ENCODE peak calls at places on chromosome 13, in ten cellular contexts. I, W, R, E, T, L, C, Z, U and P are unnamed samples.

GRCh38 chr13:41544824-41545707 is 87.7 kb downstream of the RGCC start:
- DNase-seq in Z (no peak), L (no peak), I (no peak), W (no peak), U (peak), C (no peak), T (no peak), R (no peak), E (no peak), P (peak)

GRCh38 chr13:113489549-113490495 is 689 bp downstream of the DCUN1D2 start:
- DNase-seq in U (no peak), W (peak), C (no peak), R (no peak), E (no peak), Z (peak), T (no peak), I (no peak), L (no peak), P (peak)

GRCh38 chr13:42707003-42707402 is 74.4 kb upstream of the FAM216B start:
- DNase-seq in Z (no peak), L (no peak), E (no peak), I (no peak), U (no peak), T (no peak), W (no peak), R (peak), C (no peak), P (no peak)

GRCh38 chr13:102035969-102036368 is 365.9 kb downstream of the FGF14 start:
- DNase-seq in I (no peak), R (no peak), T (no peak), E (no peak), L (no peak), C (no peak), U (peak), Z (no peak), W (no peak), P (no peak)

GRCh38 chr13:40230833-40231266 is 435.6 kb downstream of the FOXO1 start:
- DNase-seq in E (no peak), L (no peak), I (no peak), T (no peak), R (no peak), W (peak), C (no peak), U (no peak), Z (no peak), P (no peak)

GRCh38 chr13:86838411-86839120 is 832.6 kb upstream of the SLITRK5 start:
- DNase-seq in Z (no peak), L (no peak), E (no peak), T (no peak), C (no peak), R (no peak), I (no peak), W (no peak), U (no peak), P (no peak)

GRCh38 chr13:47000166-47000565 is 103.3 kb upstream of the HTR2A start:
- DNase-seq in U (no peak), R (no peak), T (no peak), I (no peak), L (no peak), E (no peak), W (no peak), Z (no peak), C (no peak), P (peak)

GRCh38 chr13:80340643-80341097 is 256 bp downstream of the SPRY2 start:
- DNase-seq in L (peak), C (no peak), E (no peak), W (peak), Z (no peak), I (no peak), R (no peak), U (no peak), T (no peak), P (no peak)

GRCh38 chr13:36925603-36926002 is 5.6 kb upstream of the SMAD9 start:
- DNase-seq in Z (no peak), T (no peak), R (no peak), W (no peak), I (no peak), C (no peak), L (no peak), E (no peak), U (no peak), P (no peak)

GRCh38 chr13:91544723-91545122 is 146.3 kb downstream of the GPC5 start:
- DNase-seq in I (no peak), Z (peak), C (no peak), W (no peak), R (no peak), E (peak), U (no peak), L (no peak), T (no peak), P (no peak)

GRCh38 chr13:75050419-75051066 is 431.4 kb downstream of the TBC1D4 start:
- DNase-seq in C (peak), I (no peak), W (peak), E (no peak), T (no peak), L (no peak), U (peak), R (peak), Z (no peak), P (no peak)

GRCh38 chr13:37870895-37871550 is 1.5 kb upstream of the TRPC4 start:
- DNase-seq in I (no peak), L (no peak), E (peak), R (no peak), C (peak), W (peak), Z (no peak), T (no peak), U (peak), P (peak)

GRCh38 chr13:76992548-76993001 is 694 bp downstream of the CLN5 start:
- DNase-seq in E (peak), U (no peak), C (no peak), R (no peak), Z (peak), L (no peak), W (no peak), I (no peak), T (no peak), P (peak)

GRCh38 chr13:30892966-30893365 is 13.1 kb upstream of the MEDAG start:
- DNase-seq in T (peak), C (no peak), I (no peak), E (peak), U (no peak), W (peak), R (no peak), Z (no peak), L (no peak), P (no peak)

GRCh38 chr13:76286178-76286577 is 600.0 kb downstream of the KCTD12 start:
- DNase-seq in C (no peak), E (no peak), I (no peak), Z (no peak), R (no peak), L (no peak), T (no peak), W (peak), U (no peak), P (no peak)

GRCh38 chr13:100887729-100888151 is 213.1 kb upstream of the TMTC4 start:
- DNase-seq in E (no peak), U (peak), R (peak), W (peak), C (peak), L (no peak), Z (no peak), I (no peak), T (no peak), P (no peak)

GRCh38 chr13:21330126-21330861 is 128.8 kb downstream of the ZDHHC20 start:
- DNase-seq in T (no peak), L (no peak), I (no peak), E (no peak), C (no peak), Z (no peak), R (no peak), W (peak), U (no peak), P (no peak)

GRCh38 chr13:27954406-27954851 is 14.7 kb downstream of the CDX2 start:
- DNase-seq in C (no peak), Z (no peak), R (no peak), L (no peak), W (no peak), T (no peak), U (no peak), E (peak), I (no peak), P (no peak)

GRCh38 chr13:83568019-83568418 is 314.3 kb downstream of the SLITRK1 start:
- DNase-seq in E (no peak), C (no peak), L (no peak), R (no peak), T (no peak), I (no peak), U (no peak), Z (no peak), W (no peak), P (peak)

GRCh38 chr13:113855012-113855921 is 8.6 kb downstream of the GAS6 start:
- DNase-seq in U (no peak), I (peak), E (no peak), L (no peak), W (no peak), T (peak), R (no peak), C (peak), Z (no peak), P (no peak)

GRCh38 chr13:93959796-93960533 is 519.5 kb downstream of the DCT start:
- DNase-seq in R (no peak), W (peak), U (no peak), E (no peak), I (no peak), L (no peak), T (no peak), C (peak), Z (no peak), P (peak)

GRCh38 chr13:100597253-100597652 is 8.7 kb upstream of the GGACT start:
- DNase-seq in T (no peak), I (no peak), L (no peak), Z (no peak), E (no peak), R (no peak), C (no peak), U (no peak), W (peak), P (no peak)

GRCh38 chr13:82305588-82305987 is 1576.7 kb downstream of the SLITRK1 start:
- DNase-seq in R (no peak), Z (no peak), W (no peak), I (no peak), C (no peak), U (no peak), L (no peak), E (no peak), T (no peak), P (no peak)

GRCh38 chr13:85741017-85741416 is 58.2 kb downstream of the SLITRK6 start:
- DNase-seq in W (no peak), Z (no peak), C (no peak), T (no peak), I (no peak), U (no peak), L (no peak), E (no peak), R (peak), P (no peak)

GRCh38 chr13:97067342-97067895 is 73.1 kb upstream of the OXGR1 start:
- DNase-seq in I (no peak), R (no peak), E (no peak), Z (no peak), T (no peak), U (no peak), W (peak), C (no peak), L (no peak), P (no peak)

GRCh38 chr13:65889368-65889767 is 1340.8 kb downstream of the PCDH9 start:
- DNase-seq in E (no peak), I (no peak), R (no peak), Z (no peak), T (no peak), U (no peak), L (no peak), C (no peak), W (no peak), P (no peak)

GRCh38 chr13:50156722-50157121 is 141.5 kb downstream of the KCNRG start:
- DNase-seq in Z (no peak), C (peak), R (no peak), U (no peak), W (peak), E (no peak), I (no peak), L (no peak), T (no peak), P (no peak)

GRCh38 chr13:50156140-50156539 is 140.9 kb downstream of the KCNRG start:
- DNase-seq in R (no peak), E (no peak), U (peak), W (peak), T (no peak), L (no peak), I (no peak), C (peak), Z (no peak), P (peak)

GRCh38 chr13:50159613-50160012 is 144.4 kb downstream of the KCNRG start:
- DNase-seq in U (no peak), Z (no peak), W (no peak), E (no peak), C (no peak), I (no peak), T (no peak), R (no peak), L (no peak), P (no peak)

GRCh38 chr13:50161052-50161451 is 145.8 kb downstream of the KCNRG start:
- DNase-seq in L (no peak), Z (no peak), W (peak), I (no peak), C (peak), T (no peak), E (no peak), U (no peak), R (no peak), P (peak)

GRCh38 chr13:50158385-50159165 is 143.3 kb downstream of the KCNRG start:
- DNase-seq in I (no peak), L (no peak), C (no peak), T (no peak), U (no peak), Z (no peak), E (no peak), R (no peak), W (no peak), P (no peak)
- H3K4me3 ChIP-seq in I (no peak), L (no peak), C (no peak), T (no peak), U (no peak), Z (no peak), E (no peak), R (no peak), W (no peak), P (no peak)

GRCh38 chr13:72868229-72868628 is 86.3 kb downstream of the PIBF1 start:
- DNase-seq in I (no peak), R (no peak), T (no peak), W (no peak), U (no peak), C (no peak), E (no peak), Z (no peak), L (no peak), P (no peak)
- H3K4me3 ChIP-seq in I (no peak), R (no peak), T (no peak), W (no peak), U (no peak), C (no peak), E (no peak), Z (no peak), L (no peak), P (no peak)

GRCh38 chr13:78608705-78609463 is 5.5 kb upstream of the POU4F1 start:
- DNase-seq in E (peak), Z (peak), T (peak), L (no peak), C (no peak), R (no peak), U (no peak), W (no peak), I (no peak), P (no peak)
- H3K4me3 ChIP-seq in E (peak), Z (peak), T (peak), L (peak), C (peak), R (peak), U (peak), W (peak), I (peak), P (peak)

GRCh38 chr13:112481458-112481857 is 105.3 kb downstream of the SPACA7 start:
- DNase-seq in C (no peak), I (no peak), Z (no peak), U (no peak), E (no peak), T (no peak), W (no peak), L (no peak), R (no peak), P (no peak)

GRCh38 chr13:112486386-112487126 is 101.4 kb downstream of the TUBGCP3 start:
- DNase-seq in Z (no peak), C (no peak), W (no peak), U (no peak), R (no peak), I (no peak), L (no peak), E (peak), T (no peak), P (no peak)

GRCh38 chr13:112487127-112487517 is 100.8 kb downstream of the TUBGCP3 start:
- DNase-seq in L (no peak), T (no peak), R (no peak), C (no peak), Z (no peak), U (no peak), E (no peak), I (no peak), W (no peak), P (no peak)

GRCh38 chr13:112489199-112489598 is 98.8 kb downstream of the TUBGCP3 start:
- DNase-seq in R (no peak), T (no peak), L (no peak), I (no peak), Z (no peak), E (no peak), U (no peak), C (no peak), W (no peak), P (no peak)

DNA sequence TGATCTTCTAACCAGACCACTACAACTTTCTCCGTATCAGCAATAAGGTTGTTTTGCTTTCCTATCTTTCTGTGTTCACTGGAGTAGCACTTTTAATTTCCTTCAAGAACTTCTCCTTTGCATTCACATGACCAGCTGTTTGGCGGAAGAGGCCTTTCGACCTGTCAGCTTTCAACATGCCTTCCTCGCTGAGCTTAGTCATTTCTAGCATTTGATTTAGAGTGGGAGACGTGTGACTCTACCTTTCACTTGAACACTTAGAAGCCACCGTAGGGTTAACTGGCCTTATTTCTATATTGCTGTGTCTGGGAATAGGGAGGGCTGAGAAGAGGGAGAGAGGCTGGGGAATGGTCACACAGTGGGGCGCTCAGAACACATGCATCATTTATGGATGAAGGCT is 104.7 kb downstream of the TUBGCP3 start:
- DNase-seq in L (no peak), W (no peak), U (no peak), C (no peak), I (no peak), T (no peak), R (no peak), E (no peak), Z (no peak), P (no peak)
- H3K4me3 ChIP-seq in L (no peak), W (no peak), U (no peak), C (no peak), I (no peak), T (no peak), R (no peak), E (no peak), Z (no peak), P (no peak)

GRCh38 chr13:29520671-29521070 is 74.8 kb downstream of the SLC7A1 start:
- DNase-seq in E (no peak), T (peak), L (no peak), C (peak), I (no peak), W (peak), U (no peak), R (no peak), Z (no peak), P (no peak)
- H3K4me3 ChIP-seq in E (no peak), T (no peak), L (no peak), C (no peak), I (no peak), W (no peak), U (no peak), R (no peak), Z (no peak), P (no peak)

GRCh38 chr13:53028637-53029121 is at the start of gene OLFM4:
- DNase-seq in C (no peak), T (no peak), L (no peak), I (no peak), W (no peak), R (no peak), U (no peak), E (no peak), Z (no peak), P (no peak)
- H3K4me3 ChIP-seq in C (no peak), T (no peak), L (no peak), I (no peak), W (no peak), R (no peak), U (no peak), E (no peak), Z (no peak), P (no peak)

DNA sequence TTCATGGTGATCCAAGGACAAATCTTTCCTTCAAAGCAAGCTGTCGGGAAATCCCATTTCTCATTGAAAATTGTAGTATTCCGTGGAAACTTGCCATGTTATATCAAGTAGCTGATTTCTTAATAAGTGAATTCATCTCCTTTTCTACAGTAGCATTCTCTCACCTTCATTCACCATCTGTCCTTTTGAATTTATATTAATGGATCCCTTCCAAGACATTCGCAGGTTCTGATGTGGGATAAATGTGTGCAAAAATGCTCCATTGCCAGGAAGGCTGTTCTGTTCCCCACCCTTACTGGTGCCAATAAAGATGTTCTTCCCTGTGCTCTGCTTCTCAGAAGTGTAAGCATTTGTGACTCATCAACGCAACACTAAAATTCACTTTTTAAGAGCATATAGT is 36.2 kb downstream of the AMER2 start:
- DNase-seq in I (no peak), W (no peak), Z (no peak), T (no peak), R (no peak), E (no peak), C (no peak), L (no peak), U (no peak), P (no peak)
- H3K4me3 ChIP-seq in I (no peak), W (no peak), Z (no peak), T (no peak), R (no peak), E (no peak), C (no peak), L (no peak), U (no peak), P (no peak)

DNA sequence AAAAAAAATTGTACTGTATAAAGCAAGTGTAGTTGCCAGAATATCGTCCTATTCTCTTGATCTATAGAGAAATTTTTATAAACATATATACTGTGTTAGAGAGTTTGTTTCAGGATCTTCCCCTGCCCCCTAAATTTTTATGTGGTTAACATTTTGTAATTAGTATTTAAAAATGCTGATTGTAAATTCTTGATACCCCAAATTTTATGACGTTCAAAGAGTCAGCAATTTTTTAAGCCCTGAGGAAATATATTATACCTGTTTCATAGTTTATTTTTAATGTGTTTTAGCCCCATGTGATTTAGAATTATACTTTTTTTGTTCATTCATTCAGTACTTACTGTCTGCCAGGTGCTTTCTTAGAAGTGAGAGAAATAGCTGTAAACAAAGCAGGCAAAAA is 7.3 kb upstream of the KCTD4 start:
- DNase-seq in Z (no peak), R (no peak), U (no peak), T (no peak), I (no peak), C (no peak), L (no peak), E (no peak), W (no peak), P (no peak)
- H3K4me3 ChIP-seq in Z (no peak), R (no peak), U (no peak), T (no peak), I (peak), C (no peak), L (no peak), E (no peak), W (no peak), P (no peak)

GRCh38 chr13:109782066-109782822 is 4.1 kb downstream of the IRS2 start:
- DNase-seq in U (no peak), I (no peak), E (no peak), T (no peak), R (no peak), L (no peak), C (no peak), Z (no peak), W (no peak), P (no peak)
- H3K4me3 ChIP-seq in U (peak), I (peak), E (no peak), T (peak), R (peak), L (peak), C (peak), Z (no peak), W (peak), P (peak)

DNA sequence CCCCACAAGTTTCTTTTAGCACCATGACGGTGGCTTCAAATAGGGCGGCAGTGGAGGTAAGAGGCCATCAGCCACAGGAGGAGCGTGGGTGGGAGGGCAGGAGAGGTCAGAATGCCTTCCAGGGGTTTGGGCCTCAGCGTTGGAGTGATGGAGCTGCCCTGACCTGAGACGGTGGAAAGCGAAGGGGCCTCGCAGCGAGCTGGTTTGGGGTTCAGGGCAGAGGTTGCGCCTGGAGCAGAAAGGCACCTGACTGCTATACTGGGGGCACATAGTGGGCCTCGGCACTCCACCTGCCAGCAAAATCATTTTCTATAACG is 382 bp upstream of the NAXD start:
- DNase-seq in L (no peak), E (no peak), W (no peak), R (no peak), U (no peak), Z (no peak), I (no peak), T (no peak), C (no peak), P (no peak)
- H3K4me3 ChIP-seq in L (peak), E (peak), W (peak), R (peak), U (peak), Z (peak), I (peak), T (no peak), C (peak), P (peak)